ENCODE peak calls at places on chromosomes 16 and 17, in six cellular contexts. One of them, this sample, is unnamed.

GRCh38 chr16:69105501-69106361 is at the start of gene HAS3:
- DNase-seq in skeletal muscle cell: no peak
- DNase-seq in PC-3: peak
- DNase-seq in heart left ventricle: peak
- DNase-seq in cardiac fibroblast: peak
- DNase-seq in NT2/D1: peak
- DNase-seq in this sample: peak

GRCh38 chr16:65119905-65120341 is 1.9 kb downstream of the CDH11 start:
- DNase-seq in skeletal muscle cell: peak
- DNase-seq in PC-3: peak
- DNase-seq in heart left ventricle: no peak
- DNase-seq in cardiac fibroblast: peak
- DNase-seq in NT2/D1: no peak
- DNase-seq in this sample: peak

GRCh38 chr16:11354733-11355574 is 9.7 kb downstream of the RMI2 start:
- DNase-seq in skeletal muscle cell: no peak
- DNase-seq in PC-3: no peak
- DNase-seq in heart left ventricle: no peak
- DNase-seq in cardiac fibroblast: peak
- DNase-seq in NT2/D1: no peak
- DNase-seq in this sample: peak

GRCh38 chr17:61477204-61477834 is 25.1 kb downstream of the TBX4 start:
- DNase-seq in skeletal muscle cell: no peak
- DNase-seq in PC-3: no peak
- DNase-seq in heart left ventricle: no peak
- DNase-seq in cardiac fibroblast: peak
- DNase-seq in NT2/D1: no peak
- DNase-seq in this sample: no peak

GRCh38 chr17:40559954-40560591 is 5.2 kb downstream of the CCR7 start:
- DNase-seq in skeletal muscle cell: peak
- DNase-seq in PC-3: peak
- DNase-seq in heart left ventricle: peak
- DNase-seq in cardiac fibroblast: peak
- DNase-seq in NT2/D1: peak
- DNase-seq in this sample: peak

GRCh38 chr16:68954871-68955635 is 111.7 kb downstream of the TANGO6 start:
- DNase-seq in skeletal muscle cell: no peak
- DNase-seq in PC-3: no peak
- DNase-seq in heart left ventricle: no peak
- DNase-seq in cardiac fibroblast: no peak
- DNase-seq in NT2/D1: no peak
- DNase-seq in this sample: no peak

GRCh38 chr17:18995220-18995619 is 9.3 kb downstream of the FAM83G start:
- DNase-seq in skeletal muscle cell: no peak
- DNase-seq in PC-3: no peak
- DNase-seq in heart left ventricle: no peak
- DNase-seq in cardiac fibroblast: no peak
- DNase-seq in NT2/D1: no peak
- DNase-seq in this sample: no peak

GRCh38 chr16:21703589-21704174 is 39.9 kb downstream of the OTOA start:
- DNase-seq in skeletal muscle cell: no peak
- DNase-seq in PC-3: no peak
- DNase-seq in heart left ventricle: no peak
- DNase-seq in cardiac fibroblast: no peak
- DNase-seq in NT2/D1: no peak
- DNase-seq in this sample: no peak

GRCh38 chr16:11877374-11877773 is 26.0 kb upstream of the RSL1D1 start:
- DNase-seq in skeletal muscle cell: no peak
- DNase-seq in PC-3: no peak
- DNase-seq in heart left ventricle: no peak
- DNase-seq in cardiac fibroblast: peak
- DNase-seq in NT2/D1: no peak
- DNase-seq in this sample: peak

GRCh38 chr17:6572997-6573396 is 16.6 kb upstream of the PITPNM3 start:
- DNase-seq in skeletal muscle cell: no peak
- DNase-seq in PC-3: no peak
- DNase-seq in heart left ventricle: no peak
- DNase-seq in cardiac fibroblast: no peak
- DNase-seq in NT2/D1: no peak
- DNase-seq in this sample: no peak

GRCh38 chr17:70636517-70637133 is 467.3 kb downstream of the KCNJ2 start:
- DNase-seq in skeletal muscle cell: no peak
- DNase-seq in PC-3: peak
- DNase-seq in heart left ventricle: no peak
- DNase-seq in cardiac fibroblast: peak
- DNase-seq in NT2/D1: no peak
- DNase-seq in this sample: peak

GRCh38 chr16:68369697-68370096 is 58.9 kb downstream of the PRMT7 start:
- DNase-seq in skeletal muscle cell: no peak
- DNase-seq in PC-3: no peak
- DNase-seq in heart left ventricle: no peak
- DNase-seq in cardiac fibroblast: no peak
- DNase-seq in NT2/D1: no peak
- DNase-seq in this sample: no peak

GRCh38 chr16:78648517-78648916 is 549.1 kb downstream of the WWOX start:
- DNase-seq in skeletal muscle cell: no peak
- DNase-seq in PC-3: no peak
- DNase-seq in heart left ventricle: peak
- DNase-seq in cardiac fibroblast: peak
- DNase-seq in NT2/D1: no peak
- DNase-seq in this sample: peak

GRCh38 chr17:43030137-43030767 is 5.2 kb downstream of the RND2 start:
- DNase-seq in skeletal muscle cell: no peak
- DNase-seq in PC-3: no peak
- DNase-seq in heart left ventricle: no peak
- DNase-seq in cardiac fibroblast: no peak
- DNase-seq in NT2/D1: no peak
- DNase-seq in this sample: no peak

GRCh38 chr17:37358098-37358829 is 17.5 kb upstream of the C17orf78 start:
- DNase-seq in skeletal muscle cell: peak
- DNase-seq in PC-3: peak
- DNase-seq in heart left ventricle: peak
- DNase-seq in cardiac fibroblast: peak
- DNase-seq in NT2/D1: peak
- DNase-seq in this sample: peak

GRCh38 chr17:76946772-76947135 is 78.5 kb downstream of the MGAT5B start:
- DNase-seq in skeletal muscle cell: no peak
- DNase-seq in PC-3: no peak
- DNase-seq in heart left ventricle: no peak
- DNase-seq in cardiac fibroblast: no peak
- DNase-seq in NT2/D1: no peak
- DNase-seq in this sample: no peak

GRCh38 chr17:2903193-2903974 is 107.1 kb downstream of the RAP1GAP2 start:
- DNase-seq in skeletal muscle cell: no peak
- DNase-seq in PC-3: no peak
- DNase-seq in heart left ventricle: no peak
- DNase-seq in cardiac fibroblast: no peak
- DNase-seq in NT2/D1: no peak
- DNase-seq in this sample: no peak

GRCh38 chr17:33908363-33909064 is 346.6 kb upstream of the CCL2 start:
- DNase-seq in skeletal muscle cell: no peak
- DNase-seq in PC-3: no peak
- DNase-seq in heart left ventricle: no peak
- DNase-seq in cardiac fibroblast: no peak
- DNase-seq in NT2/D1: no peak
- DNase-seq in this sample: no peak

GRCh38 chr17:79461041-79461440 is 149.8 kb downstream of the RBFOX3 start:
- DNase-seq in skeletal muscle cell: no peak
- DNase-seq in PC-3: peak
- DNase-seq in heart left ventricle: no peak
- DNase-seq in cardiac fibroblast: no peak
- DNase-seq in NT2/D1: no peak
- DNase-seq in this sample: peak

GRCh38 chr17:38815576-38816193 is 9.4 kb downstream of the CWC25 start:
- DNase-seq in skeletal muscle cell: no peak
- DNase-seq in PC-3: peak
- DNase-seq in heart left ventricle: no peak
- DNase-seq in cardiac fibroblast: peak
- DNase-seq in NT2/D1: no peak
- DNase-seq in this sample: peak

GRCh38 chr16:9109255-9109654 is 17.8 kb downstream of the HAPSTR1 start:
- DNase-seq in skeletal muscle cell: no peak
- DNase-seq in PC-3: no peak
- DNase-seq in heart left ventricle: no peak
- DNase-seq in cardiac fibroblast: no peak
- DNase-seq in NT2/D1: no peak
- DNase-seq in this sample: no peak

GRCh38 chr16:1792836-1793577 is 498 bp downstream of the IGFALS start:
- DNase-seq in skeletal muscle cell: no peak
- DNase-seq in PC-3: no peak
- DNase-seq in heart left ventricle: peak
- DNase-seq in cardiac fibroblast: no peak
- DNase-seq in NT2/D1: no peak
- DNase-seq in this sample: no peak

GRCh38 chr16:1794221-1794871 is 841 bp upstream of the IGFALS start:
- DNase-seq in skeletal muscle cell: no peak
- DNase-seq in PC-3: no peak
- DNase-seq in heart left ventricle: peak
- DNase-seq in cardiac fibroblast: no peak
- DNase-seq in NT2/D1: no peak
- DNase-seq in this sample: no peak

GRCh38 chr16:1791943-1792812 is 1.3 kb downstream of the IGFALS start:
- DNase-seq in skeletal muscle cell: no peak
- DNase-seq in PC-3: no peak
- DNase-seq in heart left ventricle: peak
- DNase-seq in cardiac fibroblast: no peak
- DNase-seq in NT2/D1: no peak
- DNase-seq in this sample: no peak

GRCh38 chr16:1793578-1794220 is at the start of gene IGFALS:
- DNase-seq in skeletal muscle cell: no peak
- DNase-seq in PC-3: no peak
- DNase-seq in heart left ventricle: no peak
- DNase-seq in cardiac fibroblast: no peak
- DNase-seq in NT2/D1: no peak
- DNase-seq in this sample: no peak

DNA sequence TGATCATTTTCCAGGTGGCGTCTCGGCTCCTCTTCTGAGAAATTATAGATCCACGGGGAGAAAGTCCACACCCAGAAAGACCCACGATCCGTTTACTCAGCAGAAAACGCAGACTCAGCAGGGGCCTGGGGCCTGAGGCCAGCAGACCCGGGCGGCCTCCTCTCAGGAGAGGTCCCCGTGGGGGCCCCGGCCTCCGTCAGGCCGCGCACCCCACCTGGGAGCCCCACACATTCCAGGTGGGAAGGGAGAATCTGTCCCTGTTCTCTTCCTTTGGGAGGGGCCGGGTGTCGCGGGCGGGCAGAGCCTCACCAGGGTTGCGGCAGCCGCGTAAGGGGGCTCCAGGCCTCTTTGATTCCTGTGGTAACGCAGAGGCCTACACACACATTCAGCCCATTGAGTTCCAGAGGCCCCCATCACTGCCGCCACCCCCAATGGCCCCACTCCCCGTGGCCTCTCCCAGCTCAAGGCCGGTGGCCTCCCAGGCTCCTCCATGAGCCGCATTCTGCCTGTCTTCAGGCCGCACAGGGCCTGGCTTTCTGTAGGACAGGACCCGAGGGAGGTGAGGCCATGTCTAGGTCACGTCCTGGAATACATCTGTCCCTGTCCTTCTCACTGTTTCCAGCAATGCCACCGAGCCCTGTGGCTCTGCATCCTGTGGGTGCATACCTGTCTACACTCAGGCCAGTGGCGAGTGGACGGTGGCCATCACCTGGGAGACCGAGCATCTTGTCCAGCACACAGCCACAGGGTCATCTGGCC is 1.6 kb upstream of the IGFALS start:
- DNase-seq in skeletal muscle cell: no peak
- DNase-seq in PC-3: no peak
- DNase-seq in heart left ventricle: no peak
- DNase-seq in cardiac fibroblast: no peak
- DNase-seq in NT2/D1: no peak
- DNase-seq in this sample: no peak
- H3K4me3 ChIP-seq in skeletal muscle cell: no peak
- H3K4me3 ChIP-seq in PC-3: no peak
- H3K4me3 ChIP-seq in heart left ventricle: no peak
- H3K4me3 ChIP-seq in cardiac fibroblast: no peak
- H3K4me3 ChIP-seq in NT2/D1: no peak
- H3K4me3 ChIP-seq in this sample: no peak

GRCh38 chr17:66491213-66491612 is 188.8 kb downstream of the PRKCA start:
- DNase-seq in skeletal muscle cell: no peak
- DNase-seq in PC-3: no peak
- DNase-seq in heart left ventricle: no peak
- DNase-seq in cardiac fibroblast: no peak
- DNase-seq in NT2/D1: no peak
- DNase-seq in this sample: no peak
- H3K4me3 ChIP-seq in skeletal muscle cell: no peak
- H3K4me3 ChIP-seq in PC-3: no peak
- H3K4me3 ChIP-seq in heart left ventricle: no peak
- H3K4me3 ChIP-seq in cardiac fibroblast: no peak
- H3K4me3 ChIP-seq in NT2/D1: no peak
- H3K4me3 ChIP-seq in this sample: no peak

DNA sequence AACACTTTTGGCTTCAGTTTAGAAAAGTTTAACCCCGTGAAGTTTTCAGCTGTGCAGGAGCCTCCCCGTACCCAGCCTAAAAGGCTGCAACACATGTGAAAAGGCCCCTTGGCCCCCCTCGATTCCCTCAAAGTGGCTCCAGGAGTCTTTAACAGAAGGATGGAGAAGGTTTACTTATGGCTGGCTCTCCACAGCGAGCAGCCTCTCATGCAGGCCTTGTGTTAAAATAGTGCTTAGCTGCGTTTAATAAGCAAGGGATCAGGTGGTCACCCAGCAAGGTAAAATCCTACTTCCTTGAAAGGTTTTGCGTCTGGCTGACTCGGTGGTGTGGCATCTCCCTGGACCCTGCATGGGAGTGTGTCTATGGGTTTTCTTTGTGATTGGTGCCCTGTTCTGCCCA is 8.4 kb upstream of the CYLD start:
- DNase-seq in skeletal muscle cell: no peak
- DNase-seq in PC-3: no peak
- DNase-seq in heart left ventricle: no peak
- DNase-seq in cardiac fibroblast: no peak
- DNase-seq in NT2/D1: no peak
- DNase-seq in this sample: no peak
- H3K4me3 ChIP-seq in skeletal muscle cell: no peak
- H3K4me3 ChIP-seq in PC-3: no peak
- H3K4me3 ChIP-seq in heart left ventricle: no peak
- H3K4me3 ChIP-seq in cardiac fibroblast: no peak
- H3K4me3 ChIP-seq in NT2/D1: no peak
- H3K4me3 ChIP-seq in this sample: no peak

GRCh38 chr17:48568499-48569259 is 9.5 kb downstream of the HOXB4 start:
- DNase-seq in skeletal muscle cell: no peak
- DNase-seq in PC-3: no peak
- DNase-seq in heart left ventricle: no peak
- DNase-seq in cardiac fibroblast: no peak
- DNase-seq in NT2/D1: no peak
- DNase-seq in this sample: no peak

GRCh38 chr17:48571826-48572417 is 6.2 kb downstream of the HOXB4 start:
- DNase-seq in skeletal muscle cell: no peak
- DNase-seq in PC-3: no peak
- DNase-seq in heart left ventricle: no peak
- DNase-seq in cardiac fibroblast: no peak
- DNase-seq in NT2/D1: no peak
- DNase-seq in this sample: no peak

GRCh38 chr17:48569676-48570324 is 8.3 kb downstream of the HOXB4 start:
- DNase-seq in skeletal muscle cell: no peak
- DNase-seq in PC-3: no peak
- DNase-seq in heart left ventricle: no peak
- DNase-seq in cardiac fibroblast: no peak
- DNase-seq in NT2/D1: no peak
- DNase-seq in this sample: no peak

GRCh38 chr17:48571024-48571818 is 6.9 kb downstream of the HOXB4 start:
- DNase-seq in skeletal muscle cell: no peak
- DNase-seq in PC-3: no peak
- DNase-seq in heart left ventricle: no peak
- DNase-seq in cardiac fibroblast: no peak
- DNase-seq in NT2/D1: no peak
- DNase-seq in this sample: no peak

GRCh38 chr17:48570325-48571023 is 7.7 kb downstream of the HOXB4 start:
- DNase-seq in skeletal muscle cell: no peak
- DNase-seq in PC-3: no peak
- DNase-seq in heart left ventricle: no peak
- DNase-seq in cardiac fibroblast: no peak
- DNase-seq in NT2/D1: no peak
- DNase-seq in this sample: no peak
- H3K4me3 ChIP-seq in skeletal muscle cell: no peak
- H3K4me3 ChIP-seq in PC-3: no peak
- H3K4me3 ChIP-seq in heart left ventricle: no peak
- H3K4me3 ChIP-seq in cardiac fibroblast: no peak
- H3K4me3 ChIP-seq in NT2/D1: no peak
- H3K4me3 ChIP-seq in this sample: no peak

This sample was measured in choroid plexus epithelial cell.